ENCODE peak calls at places on chromosomes 16 and 17, in nine cellular contexts. One of them, this sample, is unnamed.

GRCh38 chr17:15171433-15172047 is 93.6 kb downstream of the PMP22 start:
- DNase-seq in HEK293T: peak
- DNase-seq in NAMALWA: peak
- DNase-seq in cerebellar cortex: peak
- DNase-seq in ovary: no peak
- DNase-seq in activated CD8-positive, alpha-beta memory T cell treated with anti-CD3 and anti-CD28 coated beads for 1 hour: no peak
- DNase-seq in naive thymus-derived CD8-positive, alpha-beta T cell: no peak
- DNase-seq in A549: peak
- DNase-seq in non-pigmented ciliary epithelial cell: peak
- DNase-seq in this sample: peak

GRCh38 chr17:71709974-71710373 is 410.8 kb upstream of the SOX9 start:
- DNase-seq in A549: no peak
- DNase-seq in activated CD8-positive, alpha-beta memory T cell treated with anti-CD3 and anti-CD28 coated beads for 1 hour: no peak
- DNase-seq in non-pigmented ciliary epithelial cell: no peak
- DNase-seq in naive thymus-derived CD8-positive, alpha-beta T cell: no peak
- DNase-seq in NAMALWA: no peak
- DNase-seq in cerebellar cortex: no peak
- DNase-seq in HEK293T: no peak
- DNase-seq in ovary: no peak
- DNase-seq in this sample: no peak

GRCh38 chr17:66414528-66415175 is 112.2 kb downstream of the PRKCA start:
- DNase-seq in naive thymus-derived CD8-positive, alpha-beta T cell: no peak
- DNase-seq in activated CD8-positive, alpha-beta memory T cell treated with anti-CD3 and anti-CD28 coated beads for 1 hour: no peak
- DNase-seq in cerebellar cortex: no peak
- DNase-seq in ovary: no peak
- DNase-seq in HEK293T: no peak
- DNase-seq in A549: no peak
- DNase-seq in NAMALWA: peak
- DNase-seq in non-pigmented ciliary epithelial cell: no peak
- DNase-seq in this sample: no peak

GRCh38 chr17:8466873-8467272 is 31.2 kb downstream of the NDEL1 start:
- DNase-seq in non-pigmented ciliary epithelial cell: no peak
- DNase-seq in HEK293T: no peak
- DNase-seq in ovary: no peak
- DNase-seq in naive thymus-derived CD8-positive, alpha-beta T cell: no peak
- DNase-seq in cerebellar cortex: no peak
- DNase-seq in NAMALWA: no peak
- DNase-seq in activated CD8-positive, alpha-beta memory T cell treated with anti-CD3 and anti-CD28 coated beads for 1 hour: no peak
- DNase-seq in A549: no peak
- DNase-seq in this sample: no peak

GRCh38 chr17:57603541-57603940 is 141.6 kb downstream of the CCDC182 start:
- DNase-seq in non-pigmented ciliary epithelial cell: no peak
- DNase-seq in A549: no peak
- DNase-seq in cerebellar cortex: no peak
- DNase-seq in ovary: no peak
- DNase-seq in activated CD8-positive, alpha-beta memory T cell treated with anti-CD3 and anti-CD28 coated beads for 1 hour: no peak
- DNase-seq in NAMALWA: peak
- DNase-seq in HEK293T: no peak
- DNase-seq in naive thymus-derived CD8-positive, alpha-beta T cell: no peak
- DNase-seq in this sample: no peak

GRCh38 chr16:70808371-70808770 is 7.4 kb upstream of the VAC14 start:
- DNase-seq in non-pigmented ciliary epithelial cell: no peak
- DNase-seq in ovary: no peak
- DNase-seq in NAMALWA: peak
- DNase-seq in cerebellar cortex: no peak
- DNase-seq in HEK293T: no peak
- DNase-seq in A549: no peak
- DNase-seq in naive thymus-derived CD8-positive, alpha-beta T cell: no peak
- DNase-seq in activated CD8-positive, alpha-beta memory T cell treated with anti-CD3 and anti-CD28 coated beads for 1 hour: no peak
- DNase-seq in this sample: no peak

GRCh38 chr17:65198653-65199382 is 61.6 kb downstream of the RGS9 start:
- DNase-seq in cerebellar cortex: peak
- DNase-seq in HEK293T: peak
- DNase-seq in ovary: no peak
- DNase-seq in naive thymus-derived CD8-positive, alpha-beta T cell: no peak
- DNase-seq in non-pigmented ciliary epithelial cell: no peak
- DNase-seq in NAMALWA: peak
- DNase-seq in activated CD8-positive, alpha-beta memory T cell treated with anti-CD3 and anti-CD28 coated beads for 1 hour: no peak
- DNase-seq in A549: peak
- DNase-seq in this sample: peak

GRCh38 chr17:67042104-67042899 is 2.1 kb upstream of the CACNG1 start:
- DNase-seq in HEK293T: no peak
- DNase-seq in activated CD8-positive, alpha-beta memory T cell treated with anti-CD3 and anti-CD28 coated beads for 1 hour: no peak
- DNase-seq in non-pigmented ciliary epithelial cell: no peak
- DNase-seq in A549: no peak
- DNase-seq in NAMALWA: no peak
- DNase-seq in ovary: no peak
- DNase-seq in naive thymus-derived CD8-positive, alpha-beta T cell: no peak
- DNase-seq in cerebellar cortex: no peak
- DNase-seq in this sample: no peak

GRCh38 chr17:63645775-63646491 is 23.7 kb downstream of the MAP3K3 start:
- DNase-seq in HEK293T: no peak
- DNase-seq in activated CD8-positive, alpha-beta memory T cell treated with anti-CD3 and anti-CD28 coated beads for 1 hour: no peak
- DNase-seq in cerebellar cortex: no peak
- DNase-seq in A549: no peak
- DNase-seq in NAMALWA: no peak
- DNase-seq in non-pigmented ciliary epithelial cell: no peak
- DNase-seq in ovary: no peak
- DNase-seq in naive thymus-derived CD8-positive, alpha-beta T cell: no peak
- DNase-seq in this sample: no peak

GRCh38 chr16:75702247-75702646 is 986 bp upstream of the DUXB start:
- DNase-seq in HEK293T: no peak
- DNase-seq in NAMALWA: no peak
- DNase-seq in ovary: no peak
- DNase-seq in naive thymus-derived CD8-positive, alpha-beta T cell: no peak
- DNase-seq in non-pigmented ciliary epithelial cell: no peak
- DNase-seq in cerebellar cortex: no peak
- DNase-seq in activated CD8-positive, alpha-beta memory T cell treated with anti-CD3 and anti-CD28 coated beads for 1 hour: no peak
- DNase-seq in A549: no peak
- DNase-seq in this sample: no peak

GRCh38 chr16:57778658-57779057 is 23.6 kb downstream of the KIFC3 start:
- DNase-seq in HEK293T: no peak
- DNase-seq in non-pigmented ciliary epithelial cell: no peak
- DNase-seq in cerebellar cortex: no peak
- DNase-seq in ovary: no peak
- DNase-seq in NAMALWA: no peak
- DNase-seq in activated CD8-positive, alpha-beta memory T cell treated with anti-CD3 and anti-CD28 coated beads for 1 hour: no peak
- DNase-seq in A549: no peak
- DNase-seq in naive thymus-derived CD8-positive, alpha-beta T cell: no peak
- DNase-seq in this sample: no peak

GRCh38 chr17:29749045-29749825 is 126.5 kb upstream of the CORO6 start:
- DNase-seq in non-pigmented ciliary epithelial cell: no peak
- DNase-seq in cerebellar cortex: no peak
- DNase-seq in naive thymus-derived CD8-positive, alpha-beta T cell: no peak
- DNase-seq in activated CD8-positive, alpha-beta memory T cell treated with anti-CD3 and anti-CD28 coated beads for 1 hour: no peak
- DNase-seq in NAMALWA: no peak
- DNase-seq in A549: no peak
- DNase-seq in HEK293T: no peak
- DNase-seq in ovary: no peak
- DNase-seq in this sample: no peak

GRCh38 chr17:43732961-43733360 is 25.6 kb downstream of the SOST start:
- DNase-seq in HEK293T: no peak
- DNase-seq in cerebellar cortex: no peak
- DNase-seq in ovary: no peak
- DNase-seq in activated CD8-positive, alpha-beta memory T cell treated with anti-CD3 and anti-CD28 coated beads for 1 hour: no peak
- DNase-seq in NAMALWA: no peak
- DNase-seq in naive thymus-derived CD8-positive, alpha-beta T cell: no peak
- DNase-seq in A549: no peak
- DNase-seq in non-pigmented ciliary epithelial cell: peak
- DNase-seq in this sample: no peak

GRCh38 chr17:7888184-7888920 is at the start of gene CHD3:
- DNase-seq in cerebellar cortex: no peak
- DNase-seq in A549: no peak
- DNase-seq in naive thymus-derived CD8-positive, alpha-beta T cell: peak
- DNase-seq in activated CD8-positive, alpha-beta memory T cell treated with anti-CD3 and anti-CD28 coated beads for 1 hour: no peak
- DNase-seq in HEK293T: no peak
- DNase-seq in NAMALWA: no peak
- DNase-seq in ovary: peak
- DNase-seq in non-pigmented ciliary epithelial cell: no peak
- DNase-seq in this sample: no peak

GRCh38 chr16:81539009-81539820 is 94.6 kb downstream of the CMIP start:
- DNase-seq in A549: no peak
- DNase-seq in cerebellar cortex: no peak
- DNase-seq in non-pigmented ciliary epithelial cell: no peak
- DNase-seq in activated CD8-positive, alpha-beta memory T cell treated with anti-CD3 and anti-CD28 coated beads for 1 hour: no peak
- DNase-seq in ovary: no peak
- DNase-seq in naive thymus-derived CD8-positive, alpha-beta T cell: no peak
- DNase-seq in HEK293T: no peak
- DNase-seq in NAMALWA: no peak
- DNase-seq in this sample: no peak

GRCh38 chr17:73142763-73143395 is 21.9 kb upstream of the SSTR2 start:
- DNase-seq in activated CD8-positive, alpha-beta memory T cell treated with anti-CD3 and anti-CD28 coated beads for 1 hour: no peak
- DNase-seq in non-pigmented ciliary epithelial cell: no peak
- DNase-seq in cerebellar cortex: no peak
- DNase-seq in NAMALWA: no peak
- DNase-seq in A549: no peak
- DNase-seq in ovary: no peak
- DNase-seq in HEK293T: no peak
- DNase-seq in naive thymus-derived CD8-positive, alpha-beta T cell: no peak
- DNase-seq in this sample: no peak

GRCh38 chr17:74274703-74275340 is 788 bp downstream of the DNAI2 start:
- DNase-seq in cerebellar cortex: no peak
- DNase-seq in activated CD8-positive, alpha-beta memory T cell treated with anti-CD3 and anti-CD28 coated beads for 1 hour: no peak
- DNase-seq in A549: no peak
- DNase-seq in naive thymus-derived CD8-positive, alpha-beta T cell: no peak
- DNase-seq in non-pigmented ciliary epithelial cell: no peak
- DNase-seq in ovary: no peak
- DNase-seq in NAMALWA: no peak
- DNase-seq in HEK293T: no peak
- DNase-seq in this sample: no peak

GRCh38 chr16:48052731-48053130 is 103.1 kb downstream of the ABCC12 start:
- DNase-seq in naive thymus-derived CD8-positive, alpha-beta T cell: no peak
- DNase-seq in ovary: no peak
- DNase-seq in activated CD8-positive, alpha-beta memory T cell treated with anti-CD3 and anti-CD28 coated beads for 1 hour: no peak
- DNase-seq in HEK293T: no peak
- DNase-seq in non-pigmented ciliary epithelial cell: no peak
- DNase-seq in cerebellar cortex: no peak
- DNase-seq in NAMALWA: no peak
- DNase-seq in A549: no peak
- DNase-seq in this sample: no peak

GRCh38 chr17:77140878-77141767 is at the start of gene SEC14L1:
- DNase-seq in activated CD8-positive, alpha-beta memory T cell treated with anti-CD3 and anti-CD28 coated beads for 1 hour: no peak
- DNase-seq in cerebellar cortex: peak
- DNase-seq in naive thymus-derived CD8-positive, alpha-beta T cell: peak
- DNase-seq in NAMALWA: peak
- DNase-seq in non-pigmented ciliary epithelial cell: no peak
- DNase-seq in HEK293T: peak
- DNase-seq in A549: peak
- DNase-seq in ovary: no peak
- DNase-seq in this sample: no peak

GRCh38 chr17:49287481-49287880 is 56.9 kb upstream of the PHOSPHO1 start:
- DNase-seq in A549: no peak
- DNase-seq in NAMALWA: no peak
- DNase-seq in ovary: no peak
- DNase-seq in HEK293T: no peak
- DNase-seq in naive thymus-derived CD8-positive, alpha-beta T cell: no peak
- DNase-seq in cerebellar cortex: no peak
- DNase-seq in non-pigmented ciliary epithelial cell: no peak
- DNase-seq in activated CD8-positive, alpha-beta memory T cell treated with anti-CD3 and anti-CD28 coated beads for 1 hour: no peak
- DNase-seq in this sample: no peak

GRCh38 chr16:67197704-67198103 is 1.2 kb upstream of the ELMO3 start:
- DNase-seq in non-pigmented ciliary epithelial cell: no peak
- DNase-seq in NAMALWA: no peak
- DNase-seq in ovary: no peak
- DNase-seq in cerebellar cortex: no peak
- DNase-seq in A549: no peak
- DNase-seq in naive thymus-derived CD8-positive, alpha-beta T cell: no peak
- DNase-seq in activated CD8-positive, alpha-beta memory T cell treated with anti-CD3 and anti-CD28 coated beads for 1 hour: no peak
- DNase-seq in HEK293T: no peak
- DNase-seq in this sample: no peak

GRCh38 chr17:48795444-48796162 is 21.4 kb downstream of the TTLL6 start:
- DNase-seq in A549: peak
- DNase-seq in cerebellar cortex: no peak
- DNase-seq in naive thymus-derived CD8-positive, alpha-beta T cell: no peak
- DNase-seq in ovary: no peak
- DNase-seq in NAMALWA: no peak
- DNase-seq in HEK293T: no peak
- DNase-seq in non-pigmented ciliary epithelial cell: no peak
- DNase-seq in activated CD8-positive, alpha-beta memory T cell treated with anti-CD3 and anti-CD28 coated beads for 1 hour: no peak
- DNase-seq in this sample: no peak

GRCh38 chr17:18889658-18890057 is 31.7 kb downstream of the PRPSAP2 start:
- DNase-seq in activated CD8-positive, alpha-beta memory T cell treated with anti-CD3 and anti-CD28 coated beads for 1 hour: no peak
- DNase-seq in ovary: no peak
- DNase-seq in naive thymus-derived CD8-positive, alpha-beta T cell: no peak
- DNase-seq in HEK293T: no peak
- DNase-seq in cerebellar cortex: peak
- DNase-seq in A549: no peak
- DNase-seq in NAMALWA: no peak
- DNase-seq in non-pigmented ciliary epithelial cell: no peak
- DNase-seq in this sample: no peak

GRCh38 chr17:38871247-38871991 is 1.6 kb downstream of the LASP1 start:
- DNase-seq in cerebellar cortex: no peak
- DNase-seq in HEK293T: no peak
- DNase-seq in activated CD8-positive, alpha-beta memory T cell treated with anti-CD3 and anti-CD28 coated beads for 1 hour: peak
- DNase-seq in A549: peak
- DNase-seq in ovary: peak
- DNase-seq in non-pigmented ciliary epithelial cell: no peak
- DNase-seq in naive thymus-derived CD8-positive, alpha-beta T cell: peak
- DNase-seq in NAMALWA: peak
- DNase-seq in this sample: no peak

GRCh38 chr17:1038459-1039118 is 41.7 kb downstream of the TIMM22 start:
- DNase-seq in non-pigmented ciliary epithelial cell: no peak
- DNase-seq in cerebellar cortex: no peak
- DNase-seq in HEK293T: no peak
- DNase-seq in A549: no peak
- DNase-seq in NAMALWA: no peak
- DNase-seq in activated CD8-positive, alpha-beta memory T cell treated with anti-CD3 and anti-CD28 coated beads for 1 hour: no peak
- DNase-seq in ovary: no peak
- DNase-seq in naive thymus-derived CD8-positive, alpha-beta T cell: no peak
- DNase-seq in this sample: no peak

GRCh38 chr17:40672654-40673053 is 7.7 kb upstream of the KRT222 start:
- DNase-seq in NAMALWA: no peak
- DNase-seq in naive thymus-derived CD8-positive, alpha-beta T cell: no peak
- DNase-seq in activated CD8-positive, alpha-beta memory T cell treated with anti-CD3 and anti-CD28 coated beads for 1 hour: no peak
- DNase-seq in non-pigmented ciliary epithelial cell: no peak
- DNase-seq in A549: no peak
- DNase-seq in ovary: no peak
- DNase-seq in cerebellar cortex: no peak
- DNase-seq in HEK293T: no peak
- DNase-seq in this sample: no peak

GRCh38 chr17:34579979-34580684 is 750 bp downstream of the TMEM132E start:
- DNase-seq in ovary: no peak
- DNase-seq in HEK293T: peak
- DNase-seq in A549: peak
- DNase-seq in cerebellar cortex: peak
- DNase-seq in activated CD8-positive, alpha-beta memory T cell treated with anti-CD3 and anti-CD28 coated beads for 1 hour: no peak
- DNase-seq in non-pigmented ciliary epithelial cell: no peak
- DNase-seq in naive thymus-derived CD8-positive, alpha-beta T cell: no peak
- DNase-seq in NAMALWA: no peak
- DNase-seq in this sample: peak

GRCh38 chr16:88338896-88339295 is 43.9 kb upstream of the ZNF469 start:
- DNase-seq in A549: no peak
- DNase-seq in cerebellar cortex: no peak
- DNase-seq in activated CD8-positive, alpha-beta memory T cell treated with anti-CD3 and anti-CD28 coated beads for 1 hour: no peak
- DNase-seq in NAMALWA: no peak
- DNase-seq in naive thymus-derived CD8-positive, alpha-beta T cell: no peak
- DNase-seq in HEK293T: no peak
- DNase-seq in non-pigmented ciliary epithelial cell: no peak
- DNase-seq in ovary: no peak
- DNase-seq in this sample: no peak

GRCh38 chr16:89319883-89320716 is 102.6 kb downstream of the ZNF778 start:
- DNase-seq in non-pigmented ciliary epithelial cell: no peak
- DNase-seq in naive thymus-derived CD8-positive, alpha-beta T cell: no peak
- DNase-seq in activated CD8-positive, alpha-beta memory T cell treated with anti-CD3 and anti-CD28 coated beads for 1 hour: no peak
- DNase-seq in HEK293T: no peak
- DNase-seq in ovary: peak
- DNase-seq in cerebellar cortex: no peak
- DNase-seq in NAMALWA: no peak
- DNase-seq in A549: peak
- DNase-seq in this sample: no peak

GRCh38 chr17:29718446-29719039 is 95.8 kb upstream of the CORO6 start:
- DNase-seq in NAMALWA: no peak
- DNase-seq in ovary: no peak
- DNase-seq in activated CD8-positive, alpha-beta memory T cell treated with anti-CD3 and anti-CD28 coated beads for 1 hour: no peak
- DNase-seq in HEK293T: no peak
- DNase-seq in non-pigmented ciliary epithelial cell: no peak
- DNase-seq in naive thymus-derived CD8-positive, alpha-beta T cell: no peak
- DNase-seq in A549: no peak
- DNase-seq in cerebellar cortex: no peak
- DNase-seq in this sample: no peak

GRCh38 chr17:80287806-80288579 is 27.3 kb downstream of the RNF213 start:
- DNase-seq in ovary: no peak
- DNase-seq in A549: no peak
- DNase-seq in HEK293T: no peak
- DNase-seq in activated CD8-positive, alpha-beta memory T cell treated with anti-CD3 and anti-CD28 coated beads for 1 hour: no peak
- DNase-seq in NAMALWA: no peak
- DNase-seq in naive thymus-derived CD8-positive, alpha-beta T cell: no peak
- DNase-seq in cerebellar cortex: no peak
- DNase-seq in non-pigmented ciliary epithelial cell: no peak
- DNase-seq in this sample: no peak

This sample was measured in heart right ventricle.